ENCODE peak calls at places on chromosomes 1 and 21, in ten cellular contexts. One of them, this sample, is unnamed.

GRCh38 chr1:230866171-230866811 is 2.0 kb downstream of the C1orf198 start:
- DNase-seq in uterus: no peak
- DNase-seq in HCT116: no peak
- DNase-seq in body of pancreas: peak
- DNase-seq in Peyer's patch: no peak
- DNase-seq in H1: no peak
- DNase-seq in tibial nerve: no peak
- DNase-seq in suprapubic skin: no peak
- DNase-seq in HepG2: no peak
- DNase-seq in breast epithelium: no peak
- DNase-seq in this sample: no peak

GRCh38 chr1:195591917-195592672 is 1016.1 kb downstream of the KCNT2 start:
- DNase-seq in uterus: no peak
- DNase-seq in HCT116: peak
- DNase-seq in body of pancreas: no peak
- DNase-seq in Peyer's patch: no peak
- DNase-seq in H1: no peak
- DNase-seq in tibial nerve: no peak
- DNase-seq in suprapubic skin: no peak
- DNase-seq in HepG2: no peak
- DNase-seq in breast epithelium: no peak
- DNase-seq in this sample: no peak

GRCh38 chr1:17486242-17486641 is 46.8 kb upstream of the RCC2 start:
- DNase-seq in uterus: no peak
- DNase-seq in HCT116: no peak
- DNase-seq in body of pancreas: no peak
- DNase-seq in Peyer's patch: no peak
- DNase-seq in H1: no peak
- DNase-seq in tibial nerve: no peak
- DNase-seq in suprapubic skin: no peak
- DNase-seq in HepG2: no peak
- DNase-seq in breast epithelium: no peak
- DNase-seq in this sample: no peak

GRCh38 chr1:75984781-75985180 is 52.6 kb upstream of the ASB17 start:
- DNase-seq in uterus: no peak
- DNase-seq in HCT116: no peak
- DNase-seq in body of pancreas: no peak
- DNase-seq in Peyer's patch: no peak
- DNase-seq in H1: no peak
- DNase-seq in tibial nerve: no peak
- DNase-seq in suprapubic skin: no peak
- DNase-seq in HepG2: no peak
- DNase-seq in breast epithelium: no peak
- DNase-seq in this sample: no peak

GRCh38 chr21:36569511-36569910 is 89.6 kb upstream of the CLDN14 start:
- DNase-seq in uterus: no peak
- DNase-seq in HCT116: no peak
- DNase-seq in body of pancreas: no peak
- DNase-seq in Peyer's patch: no peak
- DNase-seq in H1: no peak
- DNase-seq in tibial nerve: no peak
- DNase-seq in suprapubic skin: no peak
- DNase-seq in HepG2: no peak
- DNase-seq in breast epithelium: no peak
- DNase-seq in this sample: no peak

GRCh38 chr1:159873546-159873945 is 11.1 kb upstream of the VSIG8 start:
- DNase-seq in uterus: no peak
- DNase-seq in HCT116: no peak
- DNase-seq in body of pancreas: no peak
- DNase-seq in Peyer's patch: no peak
- DNase-seq in H1: no peak
- DNase-seq in tibial nerve: no peak
- DNase-seq in suprapubic skin: no peak
- DNase-seq in HepG2: no peak
- DNase-seq in breast epithelium: no peak
- DNase-seq in this sample: no peak

GRCh38 chr1:99849413-99849743 is 783 bp upstream of the AGL start:
- DNase-seq in uterus: no peak
- DNase-seq in HCT116: no peak
- DNase-seq in body of pancreas: peak
- DNase-seq in Peyer's patch: no peak
- DNase-seq in H1: no peak
- DNase-seq in tibial nerve: no peak
- DNase-seq in suprapubic skin: no peak
- DNase-seq in HepG2: peak
- DNase-seq in breast epithelium: no peak
- DNase-seq in this sample: no peak

GRCh38 chr1:59434336-59434735 is 137.4 kb downstream of the FGGY start:
- DNase-seq in uterus: no peak
- DNase-seq in HCT116: no peak
- DNase-seq in body of pancreas: no peak
- DNase-seq in Peyer's patch: no peak
- DNase-seq in H1: no peak
- DNase-seq in tibial nerve: no peak
- DNase-seq in suprapubic skin: no peak
- DNase-seq in HepG2: no peak
- DNase-seq in breast epithelium: no peak
- DNase-seq in this sample: no peak

GRCh38 chr1:22275626-22276395 is 132.9 kb upstream of the WNT4 start:
- DNase-seq in uterus: peak
- DNase-seq in HCT116: peak
- DNase-seq in body of pancreas: peak
- DNase-seq in Peyer's patch: peak
- DNase-seq in H1: peak
- DNase-seq in tibial nerve: no peak
- DNase-seq in suprapubic skin: no peak
- DNase-seq in HepG2: no peak
- DNase-seq in breast epithelium: no peak
- DNase-seq in this sample: peak

GRCh38 chr21:26032263-26032662 is 138.3 kb downstream of the APP start:
- DNase-seq in uterus: no peak
- DNase-seq in HCT116: no peak
- DNase-seq in body of pancreas: no peak
- DNase-seq in Peyer's patch: no peak
- DNase-seq in H1: no peak
- DNase-seq in tibial nerve: no peak
- DNase-seq in suprapubic skin: no peak
- DNase-seq in HepG2: no peak
- DNase-seq in breast epithelium: no peak
- DNase-seq in this sample: no peak

GRCh38 chr1:24764848-24765247 is 19.6 kb downstream of the CLIC4 start:
- DNase-seq in uterus: no peak
- DNase-seq in HCT116: no peak
- DNase-seq in body of pancreas: no peak
- DNase-seq in Peyer's patch: no peak
- DNase-seq in H1: no peak
- DNase-seq in tibial nerve: no peak
- DNase-seq in suprapubic skin: no peak
- DNase-seq in HepG2: no peak
- DNase-seq in breast epithelium: no peak
- DNase-seq in this sample: no peak

GRCh38 chr1:24763671-24764070 is 18.4 kb downstream of the CLIC4 start:
- DNase-seq in uterus: no peak
- DNase-seq in HCT116: no peak
- DNase-seq in body of pancreas: no peak
- DNase-seq in Peyer's patch: no peak
- DNase-seq in H1: no peak
- DNase-seq in tibial nerve: no peak
- DNase-seq in suprapubic skin: no peak
- DNase-seq in HepG2: no peak
- DNase-seq in breast epithelium: no peak
- DNase-seq in this sample: no peak

GRCh38 chr1:24767351-24767750 is 22.1 kb downstream of the CLIC4 start:
- DNase-seq in uterus: no peak
- DNase-seq in HCT116: no peak
- DNase-seq in body of pancreas: no peak
- DNase-seq in Peyer's patch: no peak
- DNase-seq in H1: no peak
- DNase-seq in tibial nerve: no peak
- DNase-seq in suprapubic skin: no peak
- DNase-seq in HepG2: peak
- DNase-seq in breast epithelium: no peak
- DNase-seq in this sample: no peak

GRCh38 chr1:24764439-24764838 is 19.2 kb downstream of the CLIC4 start:
- DNase-seq in uterus: no peak
- DNase-seq in HCT116: no peak
- DNase-seq in body of pancreas: no peak
- DNase-seq in Peyer's patch: no peak
- DNase-seq in H1: no peak
- DNase-seq in tibial nerve: no peak
- DNase-seq in suprapubic skin: no peak
- DNase-seq in HepG2: no peak
- DNase-seq in breast epithelium: no peak
- DNase-seq in this sample: no peak

GRCh38 chr1:24765308-24765988 is 20.2 kb downstream of the CLIC4 start:
- DNase-seq in uterus: no peak
- DNase-seq in HCT116: no peak
- DNase-seq in body of pancreas: no peak
- DNase-seq in Peyer's patch: no peak
- DNase-seq in H1: no peak
- DNase-seq in tibial nerve: no peak
- DNase-seq in suprapubic skin: no peak
- DNase-seq in HepG2: no peak
- DNase-seq in breast epithelium: no peak
- DNase-seq in this sample: no peak
- H3K4me3 ChIP-seq in uterus: no peak
- H3K4me3 ChIP-seq in HCT116: no peak
- H3K4me3 ChIP-seq in body of pancreas: no peak
- H3K4me3 ChIP-seq in Peyer's patch: no peak
- H3K4me3 ChIP-seq in H1: no peak
- H3K4me3 ChIP-seq in tibial nerve: no peak
- H3K4me3 ChIP-seq in suprapubic skin: no peak
- H3K4me3 ChIP-seq in HepG2: no peak
- H3K4me3 ChIP-seq in breast epithelium: no peak
- H3K4me3 ChIP-seq in this sample: no peak

GRCh38 chr1:15848143-15848928 is 829 bp downstream of the SPEN start:
- DNase-seq in uterus: peak
- DNase-seq in HCT116: no peak
- DNase-seq in body of pancreas: peak
- DNase-seq in Peyer's patch: peak
- DNase-seq in H1: no peak
- DNase-seq in tibial nerve: no peak
- DNase-seq in suprapubic skin: peak
- DNase-seq in HepG2: no peak
- DNase-seq in breast epithelium: no peak
- DNase-seq in this sample: peak
- TF ChIP-seq POLR2A in uterus: no peak
- TF ChIP-seq POLR2A in HCT116: no peak
- TF ChIP-seq POLR2A in body of pancreas: peak
- TF ChIP-seq POLR2A in Peyer's patch: no peak
- TF ChIP-seq POLR2A in H1: no peak
- TF ChIP-seq POLR2A in tibial nerve: no peak
- TF ChIP-seq POLR2A in suprapubic skin: no peak
- TF ChIP-seq POLR2A in HepG2: no peak
- TF ChIP-seq POLR2A in breast epithelium: no peak
- TF ChIP-seq POLR2A in this sample: no peak

DNA sequence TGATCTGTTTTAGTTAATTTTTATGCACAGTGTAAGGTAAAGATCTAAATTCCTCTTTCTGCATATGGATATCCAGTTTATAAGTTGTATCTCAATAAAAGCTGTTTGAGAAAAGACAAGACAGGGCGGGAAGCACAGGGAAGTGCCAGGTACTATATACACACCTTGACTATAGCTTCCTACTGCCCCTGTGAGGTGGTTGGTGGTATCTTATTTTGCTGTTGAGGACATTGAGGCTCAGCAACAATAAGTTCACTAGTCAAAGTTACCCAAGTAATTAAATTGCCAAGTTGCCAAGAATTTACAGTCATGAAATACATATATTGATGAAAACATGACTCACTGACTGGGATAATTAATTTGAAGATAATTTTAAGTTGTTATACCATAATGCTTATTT is 109.1 kb downstream of the CD247 start:
- DNase-seq in uterus: no peak
- DNase-seq in HCT116: peak
- DNase-seq in body of pancreas: no peak
- DNase-seq in Peyer's patch: no peak
- DNase-seq in H1: no peak
- DNase-seq in tibial nerve: no peak
- DNase-seq in suprapubic skin: no peak
- DNase-seq in HepG2: peak
- DNase-seq in breast epithelium: no peak
- DNase-seq in this sample: no peak
- TF ChIP-seq CTCF in uterus: no peak
- TF ChIP-seq CTCF in HCT116: peak
- TF ChIP-seq CTCF in body of pancreas: no peak
- TF ChIP-seq CTCF in Peyer's patch: peak
- TF ChIP-seq CTCF in H1: no peak
- TF ChIP-seq CTCF in tibial nerve: no peak
- TF ChIP-seq CTCF in suprapubic skin: no peak
- TF ChIP-seq CTCF in HepG2: peak
- TF ChIP-seq CTCF in breast epithelium: no peak
- TF ChIP-seq CTCF in this sample: no peak

GRCh38 chr21:45637883-45638282 is 5.6 kb upstream of the PCBP3 start:
- DNase-seq in uterus: no peak
- DNase-seq in HCT116: no peak
- DNase-seq in body of pancreas: no peak
- DNase-seq in Peyer's patch: no peak
- DNase-seq in H1: no peak
- DNase-seq in tibial nerve: no peak
- DNase-seq in suprapubic skin: no peak
- DNase-seq in HepG2: peak
- DNase-seq in breast epithelium: no peak
- DNase-seq in this sample: no peak

GRCh38 chr21:45634511-45635183 is 8.9 kb upstream of the PCBP3 start:
- DNase-seq in uterus: no peak
- DNase-seq in HCT116: no peak
- DNase-seq in body of pancreas: no peak
- DNase-seq in Peyer's patch: no peak
- DNase-seq in H1: no peak
- DNase-seq in tibial nerve: no peak
- DNase-seq in suprapubic skin: no peak
- DNase-seq in HepG2: no peak
- DNase-seq in breast epithelium: no peak
- DNase-seq in this sample: no peak

GRCh38 chr21:45635271-45636151 is 8.0 kb upstream of the PCBP3 start:
- DNase-seq in uterus: no peak
- DNase-seq in HCT116: no peak
- DNase-seq in body of pancreas: no peak
- DNase-seq in Peyer's patch: no peak
- DNase-seq in H1: no peak
- DNase-seq in tibial nerve: no peak
- DNase-seq in suprapubic skin: no peak
- DNase-seq in HepG2: no peak
- DNase-seq in breast epithelium: no peak
- DNase-seq in this sample: no peak

GRCh38 chr21:45636921-45637646 is 6.4 kb upstream of the PCBP3 start:
- DNase-seq in uterus: no peak
- DNase-seq in HCT116: no peak
- DNase-seq in body of pancreas: no peak
- DNase-seq in Peyer's patch: no peak
- DNase-seq in H1: no peak
- DNase-seq in tibial nerve: no peak
- DNase-seq in suprapubic skin: no peak
- DNase-seq in HepG2: no peak
- DNase-seq in breast epithelium: no peak
- DNase-seq in this sample: no peak

DNA sequence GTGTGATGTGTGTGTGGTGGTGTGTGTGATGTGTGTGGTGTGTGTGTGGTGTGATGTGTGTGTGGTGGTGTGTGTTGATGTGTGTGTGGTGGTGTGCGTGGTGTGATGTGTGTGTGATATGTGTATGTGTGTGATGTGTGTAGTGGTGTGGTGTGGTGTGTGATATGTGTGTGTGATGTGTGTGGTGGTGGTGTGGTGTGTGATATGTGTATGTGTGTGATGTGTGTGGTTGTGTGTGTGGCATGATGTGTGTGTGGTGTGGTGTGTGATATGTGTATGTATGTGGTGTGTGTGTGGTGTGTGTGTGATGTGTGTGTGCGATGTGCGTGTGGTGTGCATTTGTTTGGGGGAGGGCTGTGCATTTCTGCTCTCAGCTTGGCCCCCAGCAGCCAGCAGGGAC is 7.1 kb upstream of the PCBP3 start:
- DNase-seq in uterus: no peak
- DNase-seq in HCT116: no peak
- DNase-seq in body of pancreas: no peak
- DNase-seq in Peyer's patch: no peak
- DNase-seq in H1: no peak
- DNase-seq in tibial nerve: no peak
- DNase-seq in suprapubic skin: no peak
- DNase-seq in HepG2: no peak
- DNase-seq in breast epithelium: no peak
- DNase-seq in this sample: no peak
- H3K4me3 ChIP-seq in uterus: no peak
- H3K4me3 ChIP-seq in HCT116: no peak
- H3K4me3 ChIP-seq in body of pancreas: no peak
- H3K4me3 ChIP-seq in Peyer's patch: no peak
- H3K4me3 ChIP-seq in H1: no peak
- H3K4me3 ChIP-seq in tibial nerve: no peak
- H3K4me3 ChIP-seq in suprapubic skin: no peak
- H3K4me3 ChIP-seq in HepG2: no peak
- H3K4me3 ChIP-seq in breast epithelium: no peak
- H3K4me3 ChIP-seq in this sample: no peak

This sample was measured in lower leg skin.